ENCODE peak calls at places on chromosomes 5 and 9, in four cellular contexts. S is AG10803, C is neuronal stem cell, U is OCI-LY7. F is an unnamed sample.

GRCh38 chr5:94908889-94909480 is 290.5 kb downstream of the SLF1 start:
- DNase-seq in C (peak), U (peak), S (peak), F (no peak)

GRCh38 chr9:7439355-7439978 is 360.1 kb downstream of the DMAC1 start:
- DNase-seq in S (no peak), C (no peak), U (no peak), F (peak)

GRCh38 chr9:111482656-111483418 is 1.3 kb downstream of the ECPAS start:
- DNase-seq in C (peak), U (peak), S (peak), F (peak)

GRCh38 chr5:174745495-174745894 is 21.1 kb downstream of the MSX2 start:
- DNase-seq in S (no peak), C (no peak), U (no peak), F (no peak)

GRCh38 chr5:14123974-14124482 is 19.1 kb upstream of the TRIO start:
- DNase-seq in C (no peak), U (no peak), S (no peak), F (no peak)

GRCh38 chr5:136052692-136053335 is 24.0 kb downstream of the TGFBI start:
- DNase-seq in C (no peak), U (no peak), S (no peak), F (no peak)

GRCh38 chr9:95027914-95028854 is 289.3 kb downstream of the FANCC start:
- DNase-seq in C (no peak), S (no peak), U (no peak), F (no peak)

GRCh38 chr9:91844170-91844569 is 105.9 kb downstream of the ROR2 start:
- DNase-seq in S (peak), C (no peak), U (no peak), F (no peak)

GRCh38 chr9:16505159-16505558 is 365.3 kb downstream of the BNC2 start:
- DNase-seq in S (peak), C (no peak), U (no peak), F (peak)

GRCh38 chr5:34669931-34670516 is 13.9 kb downstream of the RAI14 start:
- DNase-seq in S (peak), U (no peak), C (no peak), F (no peak)

GRCh38 chr9:27385606-27386005 is 88.7 kb upstream of the EQTN start:
- DNase-seq in C (no peak), U (no peak), S (no peak), F (no peak)

GRCh38 chr5:93576994-93577575 is 3.9 kb downstream of the NR2F1-AS1 start:
- DNase-seq in S (no peak), C (no peak), U (no peak), F (no peak)

GRCh38 chr9:122192261-122192875 is 32.7 kb downstream of the MORN5 start:
- DNase-seq in S (peak), U (no peak), C (no peak), F (no peak)

GRCh38 chr9:72458153-72458552 is 63.3 kb upstream of the TMC1 start:
- DNase-seq in U (no peak), C (no peak), S (no peak), F (no peak)

GRCh38 chr5:134577796-134578577 is 52.5 kb downstream of the JADE2 start:
- DNase-seq in C (peak), U (peak), S (peak), F (peak)

GRCh38 chr5:141703133-141703561 is 21.1 kb upstream of the ARAP3 start:
- DNase-seq in C (no peak), U (no peak), S (no peak), F (no peak)

GRCh38 chr9:81522721-81523551 is 166.4 kb downstream of the TLE1 start:
- DNase-seq in S (peak), U (peak), C (no peak), F (no peak)

GRCh38 chr5:148805323-148806290 is 20.8 kb upstream of the ADRB2 start:
- DNase-seq in S (no peak), U (peak), C (no peak), F (peak)

GRCh38 chr5:18236386-18236785 is 602.1 kb downstream of the TAF11L14 start:
- DNase-seq in C (no peak), U (no peak), S (no peak), F (no peak)

GRCh38 chr5:13378073-13378472 is 566.4 kb downstream of the DNAH5 start:
- DNase-seq in C (no peak), S (no peak), U (no peak), F (peak)

GRCh38 chr5:74919487-74919886 is 53.3 kb upstream of the FAM169A start:
- DNase-seq in C (peak), U (peak), S (peak), F (no peak)

GRCh38 chr5:57482671-57483106 is at the start of gene ACTBL2:
- DNase-seq in C (no peak), S (peak), U (no peak), F (peak)

GRCh38 chr5:180786398-180787005 is 16.1 kb downstream of the MGAT1 start:
- DNase-seq in C (no peak), U (no peak), S (no peak), F (no peak)

GRCh38 chr9:68914751-68915150 is 99.2 kb downstream of the PRKACG start:
- DNase-seq in U (no peak), C (no peak), S (no peak), F (no peak)

GRCh38 chr5:2740051-2740848 is 11.2 kb downstream of the IRX2 start:
- DNase-seq in U (no peak), C (no peak), S (peak), F (no peak)

GRCh38 chr9:17589771-17590170 is 10.9 kb downstream of the SH3GL2 start:
- DNase-seq in C (no peak), U (no peak), S (no peak), F (no peak)

GRCh38 chr5:58466939-58467338 is 7.1 kb upstream of the PLK2 start:
- DNase-seq in C (no peak), U (no peak), S (peak), F (peak)

GRCh38 chr5:76608833-76609232 is 14.4 kb downstream of the F2RL2 start:
- DNase-seq in U (peak), S (no peak), C (no peak), F (no peak)

GRCh38 chr5:54278979-54279717 is 31.2 kb downstream of the ARL15 start:
- DNase-seq in U (no peak), C (no peak), S (no peak), F (no peak)

GRCh38 chr9:121138973-121139372 is 62.7 kb downstream of the RAB14 start:
- DNase-seq in C (no peak), S (no peak), U (no peak), F (no peak)

GRCh38 chr5:169545762-169546161 is 37.8 kb upstream of the SPDL1 start:
- DNase-seq in S (peak), U (no peak), C (no peak), F (peak)

GRCh38 chr5:139711852-139712171 is 63.7 kb downstream of the CXXC5 start:
- DNase-seq in S (no peak), C (no peak), U (no peak), F (no peak)

GRCh38 chr5:10825897-10826644 is 65.0 kb upstream of the DAP start:
- DNase-seq in S (no peak), U (peak), C (no peak), F (no peak)

GRCh38 chr5:132257131-132258101 is at the start of gene PDLIM4:
- DNase-seq in C (peak), S (no peak), U (no peak), F (peak)

GRCh38 chr9:96209407-96210031 is 92.5 kb downstream of the HSD17B3 start:
- DNase-seq in U (no peak), C (no peak), S (peak), F (peak)

GRCh38 chr5:178394074-178394473 is 161.5 kb upstream of the PHYKPL start:
- DNase-seq in C (no peak), S (no peak), U (no peak), F (peak)

DNA sequence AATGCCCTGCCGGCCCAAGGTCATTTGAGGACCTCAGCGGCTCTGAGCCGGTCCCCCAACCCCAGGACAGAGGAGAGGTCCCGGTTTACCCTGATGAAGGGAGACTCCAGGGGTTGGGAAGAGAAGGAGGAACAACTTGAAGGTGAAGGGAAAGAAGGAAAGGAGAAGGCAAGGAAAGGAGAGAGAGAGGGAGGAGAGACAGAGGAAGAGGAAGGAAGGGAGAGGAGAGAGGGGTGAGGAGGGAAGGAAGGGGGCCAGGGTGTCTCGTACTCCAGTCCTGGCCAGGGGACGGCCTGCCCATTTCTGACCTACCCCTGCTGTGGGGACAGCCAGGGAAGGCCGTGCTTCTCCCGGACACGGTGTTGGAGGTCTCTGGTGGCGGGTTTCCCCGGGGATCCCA is 1.9 kb downstream of the PRRX2 start:
- DNase-seq in U (no peak), S (no peak), C (no peak), F (no peak)
- H3K4me3 ChIP-seq in U (no peak), S (peak), C (no peak), F (peak)

DNA sequence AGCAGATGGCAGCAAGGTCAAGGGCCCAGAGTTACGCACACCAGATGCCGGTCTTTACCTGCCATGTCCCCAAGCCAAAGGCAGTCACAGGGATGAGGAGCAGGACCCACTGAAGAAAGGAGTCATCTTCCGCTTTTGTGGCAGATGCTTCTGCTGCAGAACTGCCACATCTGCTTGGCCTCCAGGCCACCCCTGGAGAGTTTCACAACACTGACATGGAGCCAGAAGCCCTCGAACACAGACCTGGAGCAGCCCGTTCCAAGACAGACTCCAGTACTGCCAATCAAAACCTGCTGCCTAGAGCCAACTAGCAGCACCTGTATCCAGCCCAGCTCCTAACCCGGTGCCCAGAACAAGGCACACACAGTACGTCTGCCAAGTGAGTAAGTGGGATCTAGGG is 1.5 kb downstream of the SURF1 start:
- DNase-seq in U (no peak), S (no peak), C (no peak), F (no peak)
- H3K4me3 ChIP-seq in U (peak), S (no peak), C (peak), F (peak)

GRCh38 chr9:19127881-19128719 is 808 bp upstream of the PLIN2 start:
- DNase-seq in U (no peak), S (no peak), C (peak), F (no peak)

GRCh38 chr9:19136129-19136528 is 8.8 kb upstream of the PLIN2 start:
- DNase-seq in U (no peak), S (no peak), C (no peak), F (no peak)

GRCh38 chr9:19133549-19134345 is 6.5 kb upstream of the PLIN2 start:
- DNase-seq in U (no peak), C (no peak), S (no peak), F (no peak)

GRCh38 chr9:19130436-19130835 is 3.1 kb upstream of the PLIN2 start:
- DNase-seq in U (no peak), S (no peak), C (no peak), F (no peak)
- H3K4me3 ChIP-seq in U (no peak), S (no peak), C (no peak), F (no peak)

GRCh38 chr9:100437860-100438805 is 11.2 kb downstream of the MSANTD3 start:
- DNase-seq in C (peak), S (peak), U (peak), F (peak)
- H3K4me3 ChIP-seq in C (no peak), S (no peak), U (no peak), F (no peak)

GRCh38 chr9:127924736-127925444 is 5.7 kb downstream of the PIP5KL1 start:
- DNase-seq in C (no peak), U (no peak), S (no peak), F (no peak)

GRCh38 chr9:127927457-127928231 is 2.9 kb downstream of the PIP5KL1 start:
- DNase-seq in S (no peak), C (no peak), U (peak), F (no peak)

GRCh38 chr9:127928232-127929043 is 2.1 kb downstream of the PIP5KL1 start:
- DNase-seq in C (no peak), U (no peak), S (no peak), F (no peak)

GRCh38 chr9:127926961-127927456 is 3.6 kb downstream of the PIP5KL1 start:
- DNase-seq in U (no peak), S (no peak), C (no peak), F (no peak)

DNA sequence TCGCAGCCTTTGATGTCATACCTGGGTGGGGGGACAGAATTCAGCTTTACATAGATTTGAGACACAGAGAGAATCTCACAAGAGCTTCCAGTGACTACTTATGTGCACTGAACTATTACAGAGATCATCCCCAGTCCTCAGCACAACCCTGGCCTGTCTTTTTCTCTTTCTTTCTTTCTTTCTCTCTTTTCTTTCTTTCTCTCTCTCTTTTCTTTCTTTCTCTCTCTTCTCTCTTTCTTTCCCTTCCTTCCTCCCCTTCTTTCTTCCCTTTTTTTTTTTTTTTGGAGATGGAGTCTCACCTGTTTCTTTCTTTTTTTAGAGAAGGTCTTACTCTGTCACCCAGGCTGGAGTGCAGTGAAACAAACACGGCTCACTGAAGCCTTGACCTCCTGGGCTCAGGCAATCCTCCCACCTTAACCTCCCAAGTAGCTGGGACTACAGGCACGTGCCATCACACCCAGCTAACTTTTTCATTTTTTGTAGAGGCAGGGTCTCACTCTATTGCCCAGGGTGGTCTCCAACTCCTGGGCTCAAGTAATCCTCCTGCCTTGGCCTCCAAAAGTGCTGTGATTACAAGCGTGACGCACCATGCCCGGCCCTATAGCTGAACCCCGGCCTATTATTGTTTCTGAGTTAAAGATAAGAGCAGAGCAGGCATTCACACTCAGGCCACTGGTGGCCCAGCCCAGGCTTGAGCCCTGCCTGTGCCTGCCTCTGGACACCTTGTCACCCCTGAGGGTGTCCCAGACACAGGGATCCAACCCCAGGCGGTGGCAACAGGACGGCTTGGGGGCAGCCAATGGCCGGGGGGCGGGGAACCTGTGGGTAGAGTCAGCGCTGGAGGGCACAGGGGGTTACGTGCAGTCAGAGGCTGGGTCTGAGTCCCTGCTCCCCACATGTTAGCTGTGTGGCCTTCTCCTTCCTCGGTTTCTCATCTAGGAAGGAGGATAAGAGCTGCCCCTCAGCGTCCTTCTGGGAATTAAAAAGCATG is 4.3 kb downstream of the PIP5KL1 start:
- DNase-seq in S (no peak), C (no peak), U (no peak), F (no peak)
- H3K4me3 ChIP-seq in S (no peak), C (no peak), U (peak), F (no peak)

GRCh38 chr9:133202688-133203453 is 6.2 kb downstream of the OBP2B start:
- DNase-seq in U (no peak), S (no peak), C (no peak), F (no peak)
- H3K4me3 ChIP-seq in U (no peak), S (no peak), C (no peak), F (no peak)

GRCh38 chr5:80083115-80083890 is 48.2 kb downstream of the THBS4 start:
- DNase-seq in C (peak), U (peak), S (peak), F (peak)
- H3K4me3 ChIP-seq in C (no peak), U (no peak), S (peak), F (peak)

GRCh38 chr5:150142800-150143724 is 12.6 kb downstream of the PDGFRB start:
- DNase-seq in S (peak), C (no peak), U (no peak), F (peak)
- H3K4me3 ChIP-seq in S (peak), C (no peak), U (no peak), F (no peak)

F was measured in MG63.